ENCODE peak calls at places on chromosomes 6 and 20, in seven cellular contexts. One of them, this sample, is unnamed.

GRCh38 chr20:17590245-17590644 is 20.4 kb downstream of the DSTN start:
- DNase-seq in uterus: no peak
- DNase-seq in body of pancreas: no peak
- DNase-seq in activated naive CD8-positive, alpha-beta T cell treated with anti-CD3 and anti-CD28 coated beads for 36 hours: no peak
- DNase-seq in ACHN: no peak
- DNase-seq in activated effector memory CD4-positive, alpha-beta T cell treated with anti-CD3 and anti-CD28 coated beads, Interleukin-2, amount 50 U/mL, for 16 hours: no peak
- DNase-seq in NCI-H1105: no peak
- DNase-seq in this sample: no peak

GRCh38 chr20:5133998-5134397 is 7.2 kb downstream of the CDS2 start:
- DNase-seq in NCI-H1105: no peak
- DNase-seq in activated effector memory CD4-positive, alpha-beta T cell treated with anti-CD3 and anti-CD28 coated beads, Interleukin-2, amount 50 U/mL, for 16 hours: no peak
- DNase-seq in body of pancreas: no peak
- DNase-seq in ACHN: no peak
- DNase-seq in uterus: no peak
- DNase-seq in activated naive CD8-positive, alpha-beta T cell treated with anti-CD3 and anti-CD28 coated beads for 36 hours: no peak
- DNase-seq in this sample: no peak

GRCh38 chr6:132118144-132118543 is 167.0 kb upstream of the CCN2 start:
- DNase-seq in NCI-H1105: no peak
- DNase-seq in uterus: no peak
- DNase-seq in activated naive CD8-positive, alpha-beta T cell treated with anti-CD3 and anti-CD28 coated beads for 36 hours: no peak
- DNase-seq in ACHN: no peak
- DNase-seq in body of pancreas: no peak
- DNase-seq in activated effector memory CD4-positive, alpha-beta T cell treated with anti-CD3 and anti-CD28 coated beads, Interleukin-2, amount 50 U/mL, for 16 hours: no peak
- DNase-seq in this sample: no peak

GRCh38 chr6:40689181-40689580 is 102.0 kb upstream of the LRFN2 start:
- DNase-seq in activated naive CD8-positive, alpha-beta T cell treated with anti-CD3 and anti-CD28 coated beads for 36 hours: no peak
- DNase-seq in body of pancreas: no peak
- DNase-seq in uterus: no peak
- DNase-seq in NCI-H1105: no peak
- DNase-seq in activated effector memory CD4-positive, alpha-beta T cell treated with anti-CD3 and anti-CD28 coated beads, Interleukin-2, amount 50 U/mL, for 16 hours: no peak
- DNase-seq in ACHN: no peak
- DNase-seq in this sample: no peak

GRCh38 chr6:35647400-35647799 is 41.3 kb downstream of the FKBP5 start:
- DNase-seq in body of pancreas: no peak
- DNase-seq in NCI-H1105: no peak
- DNase-seq in uterus: no peak
- DNase-seq in activated naive CD8-positive, alpha-beta T cell treated with anti-CD3 and anti-CD28 coated beads for 36 hours: no peak
- DNase-seq in activated effector memory CD4-positive, alpha-beta T cell treated with anti-CD3 and anti-CD28 coated beads, Interleukin-2, amount 50 U/mL, for 16 hours: no peak
- DNase-seq in ACHN: no peak
- DNase-seq in this sample: no peak

GRCh38 chr6:33877982-33878381 is 74.2 kb upstream of the MLN start:
- DNase-seq in body of pancreas: peak
- DNase-seq in NCI-H1105: no peak
- DNase-seq in uterus: no peak
- DNase-seq in activated effector memory CD4-positive, alpha-beta T cell treated with anti-CD3 and anti-CD28 coated beads, Interleukin-2, amount 50 U/mL, for 16 hours: no peak
- DNase-seq in ACHN: no peak
- DNase-seq in activated naive CD8-positive, alpha-beta T cell treated with anti-CD3 and anti-CD28 coated beads for 36 hours: no peak
- DNase-seq in this sample: no peak

GRCh38 chr6:166989427-166990034 is 9.7 kb upstream of the CEP43 start:
- DNase-seq in ACHN: peak
- DNase-seq in uterus: no peak
- DNase-seq in activated effector memory CD4-positive, alpha-beta T cell treated with anti-CD3 and anti-CD28 coated beads, Interleukin-2, amount 50 U/mL, for 16 hours: peak
- DNase-seq in activated naive CD8-positive, alpha-beta T cell treated with anti-CD3 and anti-CD28 coated beads for 36 hours: no peak
- DNase-seq in NCI-H1105: peak
- DNase-seq in body of pancreas: no peak
- DNase-seq in this sample: no peak

GRCh38 chr6:99979953-99980352 is 14.1 kb downstream of the MCHR2 start:
- DNase-seq in body of pancreas: no peak
- DNase-seq in ACHN: no peak
- DNase-seq in uterus: no peak
- DNase-seq in activated naive CD8-positive, alpha-beta T cell treated with anti-CD3 and anti-CD28 coated beads for 36 hours: no peak
- DNase-seq in activated effector memory CD4-positive, alpha-beta T cell treated with anti-CD3 and anti-CD28 coated beads, Interleukin-2, amount 50 U/mL, for 16 hours: no peak
- DNase-seq in NCI-H1105: peak
- DNase-seq in this sample: no peak

GRCh38 chr6:36729169-36729549 is 31.5 kb downstream of the RAB44 start:
- DNase-seq in NCI-H1105: no peak
- DNase-seq in body of pancreas: no peak
- DNase-seq in activated naive CD8-positive, alpha-beta T cell treated with anti-CD3 and anti-CD28 coated beads for 36 hours: no peak
- DNase-seq in uterus: no peak
- DNase-seq in activated effector memory CD4-positive, alpha-beta T cell treated with anti-CD3 and anti-CD28 coated beads, Interleukin-2, amount 50 U/mL, for 16 hours: no peak
- DNase-seq in ACHN: no peak
- DNase-seq in this sample: no peak

GRCh38 chr6:169906004-169906740 is 154.8 kb downstream of the ERMARD start:
- DNase-seq in uterus: no peak
- DNase-seq in activated effector memory CD4-positive, alpha-beta T cell treated with anti-CD3 and anti-CD28 coated beads, Interleukin-2, amount 50 U/mL, for 16 hours: no peak
- DNase-seq in body of pancreas: no peak
- DNase-seq in ACHN: no peak
- DNase-seq in activated naive CD8-positive, alpha-beta T cell treated with anti-CD3 and anti-CD28 coated beads for 36 hours: no peak
- DNase-seq in NCI-H1105: no peak
- DNase-seq in this sample: no peak

GRCh38 chr20:18788021-18788420 is 25.6 kb upstream of the SCP2D1 start:
- DNase-seq in body of pancreas: no peak
- DNase-seq in ACHN: no peak
- DNase-seq in uterus: no peak
- DNase-seq in activated effector memory CD4-positive, alpha-beta T cell treated with anti-CD3 and anti-CD28 coated beads, Interleukin-2, amount 50 U/mL, for 16 hours: no peak
- DNase-seq in activated naive CD8-positive, alpha-beta T cell treated with anti-CD3 and anti-CD28 coated beads for 36 hours: no peak
- DNase-seq in NCI-H1105: no peak
- DNase-seq in this sample: no peak

GRCh38 chr20:48102821-48103635 is 317.7 kb upstream of the SULF2 start:
- DNase-seq in uterus: no peak
- DNase-seq in activated naive CD8-positive, alpha-beta T cell treated with anti-CD3 and anti-CD28 coated beads for 36 hours: no peak
- DNase-seq in ACHN: no peak
- DNase-seq in activated effector memory CD4-positive, alpha-beta T cell treated with anti-CD3 and anti-CD28 coated beads, Interleukin-2, amount 50 U/mL, for 16 hours: peak
- DNase-seq in body of pancreas: no peak
- DNase-seq in NCI-H1105: no peak
- DNase-seq in this sample: no peak

GRCh38 chr6:6320901-6321300 is 439 bp upstream of the F13A1 start:
- DNase-seq in body of pancreas: no peak
- DNase-seq in activated naive CD8-positive, alpha-beta T cell treated with anti-CD3 and anti-CD28 coated beads for 36 hours: no peak
- DNase-seq in uterus: no peak
- DNase-seq in ACHN: no peak
- DNase-seq in NCI-H1105: no peak
- DNase-seq in activated effector memory CD4-positive, alpha-beta T cell treated with anti-CD3 and anti-CD28 coated beads, Interleukin-2, amount 50 U/mL, for 16 hours: no peak
- DNase-seq in this sample: no peak

GRCh38 chr6:5998741-5999687 is 7.7 kb downstream of the NRN1 start:
- DNase-seq in ACHN: no peak
- DNase-seq in activated naive CD8-positive, alpha-beta T cell treated with anti-CD3 and anti-CD28 coated beads for 36 hours: no peak
- DNase-seq in uterus: no peak
- DNase-seq in body of pancreas: no peak
- DNase-seq in activated effector memory CD4-positive, alpha-beta T cell treated with anti-CD3 and anti-CD28 coated beads, Interleukin-2, amount 50 U/mL, for 16 hours: no peak
- DNase-seq in NCI-H1105: no peak
- DNase-seq in this sample: no peak

GRCh38 chr6:123940551-123940950 is 136.9 kb downstream of the NKAIN2 start:
- DNase-seq in uterus: no peak
- DNase-seq in ACHN: no peak
- DNase-seq in activated effector memory CD4-positive, alpha-beta T cell treated with anti-CD3 and anti-CD28 coated beads, Interleukin-2, amount 50 U/mL, for 16 hours: no peak
- DNase-seq in activated naive CD8-positive, alpha-beta T cell treated with anti-CD3 and anti-CD28 coated beads for 36 hours: no peak
- DNase-seq in NCI-H1105: no peak
- DNase-seq in body of pancreas: no peak
- DNase-seq in this sample: no peak

GRCh38 chr6:152091851-152092341 is 284.4 kb downstream of the ESR1 start:
- DNase-seq in NCI-H1105: no peak
- DNase-seq in uterus: no peak
- DNase-seq in body of pancreas: no peak
- DNase-seq in activated naive CD8-positive, alpha-beta T cell treated with anti-CD3 and anti-CD28 coated beads for 36 hours: no peak
- DNase-seq in ACHN: no peak
- DNase-seq in activated effector memory CD4-positive, alpha-beta T cell treated with anti-CD3 and anti-CD28 coated beads, Interleukin-2, amount 50 U/mL, for 16 hours: no peak
- DNase-seq in this sample: peak